ENCODE peak calls at places on chromosomes 12 and 14, in four cellular contexts. X is endothelial cell, Z is brain microvascular endothelial cell, A is GM13976. M is an unnamed sample.

GRCh38 chr12:112307219-112308062 is 74.8 kb downstream of the HECTD4 start:
- DNase-seq in X (no peak), Z (no peak), A (no peak), M (no peak)

GRCh38 chr14:66140213-66140918 is 345.8 kb upstream of the CCDC196 start:
- DNase-seq in X (no peak), Z (no peak), A (peak; percentile 68), M (no peak)

GRCh38 chr12:70646850-70647249 is 9.6 kb upstream of the PTPRB start:
- DNase-seq in X (no peak), Z (peak; percentile 82), A (no peak), M (no peak)

GRCh38 chr12:132147423-132148367 is 3.4 kb downstream of the NOC4L start:
- DNase-seq in X (no peak), Z (no peak), A (no peak), M (no peak)

GRCh38 chr12:52295663-52296062 is 4.3 kb upstream of the KRT81 start:
- DNase-seq in X (no peak), Z (no peak), A (no peak), M (no peak)

GRCh38 chr12:4771960-4772566 is 51.9 kb downstream of the GALNT8 start:
- DNase-seq in X (no peak), Z (no peak), A (no peak), M (no peak)

GRCh38 chr12:47156167-47156736 is 76.5 kb upstream of the AMIGO2 start:
- DNase-seq in X (no peak), Z (peak; percentile 79), A (no peak), M (no peak)

GRCh38 chr12:45309826-45310626 is 94.1 kb downstream of the ANO6 start:
- DNase-seq in X (no peak), Z (no peak), A (no peak), M (peak; percentile 37)

GRCh38 chr12:29241821-29242591 is 92.9 kb downstream of the FAR2 start:
- DNase-seq in X (no peak), Z (peak; percentile 67), A (peak; percentile 23), M (no peak)

GRCh38 chr14:72783741-72784140 is 110.2 kb downstream of the DPF3 start:
- DNase-seq in X (no peak), Z (no peak), A (no peak), M (no peak)

GRCh38 chr14:73208390-73208789 is 28.9 kb upstream of the PAPLN start:
- DNase-seq in X (no peak), Z (no peak), A (no peak), M (no peak)

GRCh38 chr14:61670576-61670975 is 24.7 kb upstream of the HIF1A start:
- DNase-seq in X (no peak), Z (no peak), A (no peak), M (no peak)

GRCh38 chr12:101792046-101792931 is 38.5 kb downstream of the GNPTAB start:
- DNase-seq in X (no peak), Z (no peak), A (no peak), M (no peak)

GRCh38 chr12:85424581-85425348 is 144.7 kb downstream of the ALX1 start:
- DNase-seq in X (peak; percentile 32), Z (peak; percentile 41), A (peak; percentile 12), M (peak; percentile 11)
- TF ChIP-seq CTCF in X (peak; percentile 73), Z (peak; percentile 51), A (peak; percentile 35), M (peak; percentile 46)

GRCh38 chr12:49675137-49675536 is 32.1 kb downstream of the FMNL3 start:
- DNase-seq in X (no peak), Z (no peak), A (no peak), M (no peak)

GRCh38 chr12:49672351-49673181 is 34.6 kb downstream of the FMNL3 start:
- DNase-seq in X (peak; percentile 31), Z (no peak), A (no peak), M (no peak)

GRCh38 chr12:49671051-49671765 is 36.0 kb downstream of the FMNL3 start:
- DNase-seq in X (no peak), Z (no peak), A (no peak), M (no peak)

GRCh38 chr12:49674318-49674985 is 32.8 kb downstream of the FMNL3 start:
- DNase-seq in X (no peak), Z (peak; percentile 18), A (no peak), M (peak; percentile 24)

GRCh38 chr12:49673446-49674317 is 33.5 kb downstream of the FMNL3 start:
- DNase-seq in X (peak; percentile 79), Z (peak; percentile 92), A (peak; percentile 55), M (peak; percentile 89)
- TF ChIP-seq CTCF in X (no peak), Z (peak; percentile 61), A (no peak), M (no peak)

GRCh38 chr12:55067701-55068100 is 47.9 kb downstream of the NEUROD4 start:
- DNase-seq in X (no peak), Z (no peak), A (no peak), M (no peak)
- TF ChIP-seq CTCF in X (no peak), Z (no peak), A (no peak), M (no peak)

GRCh38 chr12:127496255-127496654 is 770.7 kb upstream of the TMEM132C start:
- DNase-seq in X (no peak), Z (no peak), A (no peak), M (no peak)
- TF ChIP-seq CTCF in X (no peak), Z (peak; percentile 43), A (no peak), M (no peak)

GRCh38 chr12:92784356-92784755 is 81.6 kb downstream of the PLEKHG7 start:
- DNase-seq in X (no peak), Z (no peak), A (no peak), M (peak; percentile 5)
- TF ChIP-seq CTCF in X (no peak), Z (no peak), A (no peak), M (no peak)

GRCh38 chr14:104331871-104332605 is 193.7 kb downstream of the KIF26A start:
- DNase-seq in X (no peak), Z (no peak), A (no peak), M (no peak)
- TF ChIP-seq CTCF in X (no peak), Z (no peak), A (no peak), M (no peak)

DNA sequence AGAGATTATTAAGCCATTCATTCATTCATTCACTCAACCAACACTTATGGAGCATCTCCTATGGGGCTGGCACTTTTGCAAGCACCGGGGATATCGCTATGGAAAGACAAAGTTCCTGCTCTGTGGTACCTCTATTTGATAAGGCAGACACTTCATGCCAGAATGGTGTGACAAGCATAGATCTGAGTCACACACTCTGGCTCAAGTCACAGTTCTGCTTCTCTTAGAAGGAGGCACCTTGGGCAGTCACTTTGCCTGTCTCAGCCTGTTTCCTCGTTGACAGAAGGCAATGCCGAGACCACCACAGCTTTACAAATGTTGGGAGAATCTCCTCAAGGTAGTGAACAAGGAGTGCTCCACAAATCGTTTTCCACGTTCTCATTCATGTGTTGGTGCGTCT is 205.2 kb downstream of the SLC41A2 start:
- DNase-seq in X (no peak), Z (no peak), A (no peak), M (no peak)
- TF ChIP-seq CTCF in X (no peak), Z (no peak), A (no peak), M (no peak)

M was measured in astrocyte of the cerebellum.